ENCODE peak calls at places on chromosomes 5 and 9, in ten cellular contexts. N is RPMI7951; E is chondrocyte; Y is NCI-H510A; Q is posterior vena cava; O is A549; K is aorta; S is effector memory CD8-positive, alpha-beta T cell; V is fibroblast of the aortic adventitia; R is activated CD4-positive, alpha-beta T cell treated with anti-CD3 and anti-CD28 coated beads, Interleukin-2, amount 50 U/mL, for 24 hours. F is an unnamed sample.

GRCh38 chr9:37678789-37679273 is 28.1 kb downstream of the FRMPD1 start:
- DNase-seq in S (no peak), E (no peak), V (no peak), R (no peak), Q (no peak), O (peak; percentile 17), N (peak; percentile 7), K (no peak), Y (no peak), F (no peak)

GRCh38 chr9:122075135-122076030 is 17.7 kb downstream of the TTLL11 start:
- DNase-seq in O (no peak), Q (no peak), K (no peak), Y (no peak), N (no peak), V (peak; percentile 45), E (no peak), R (no peak), S (no peak), F (no peak)

GRCh38 chr5:64502181-64502580 is 3.6 kb upstream of the RGS7BP start:
- DNase-seq in R (no peak), S (no peak), O (no peak), Y (no peak), K (no peak), V (no peak), N (no peak), E (no peak), Q (no peak), F (no peak)

GRCh38 chr5:1172670-1173404 is 28.6 kb upstream of the SLC6A19 start:
- DNase-seq in N (no peak), Q (no peak), R (peak; percentile 9), Y (no peak), S (peak; percentile 24), V (no peak), E (peak; percentile 41), O (no peak), K (peak; percentile 15), F (no peak)

GRCh38 chr9:21331676-21332402 is 3.4 kb downstream of the KLHL9 start:
- DNase-seq in N (peak; percentile 41), V (peak; percentile 45), Q (no peak), S (no peak), E (no peak), Y (no peak), O (no peak), R (no peak), K (no peak), F (no peak)

GRCh38 chr5:34042302-34042701 is 711 bp downstream of the C1QTNF3 start:
- DNase-seq in O (no peak), V (no peak), N (no peak), E (no peak), R (no peak), K (no peak), Q (peak; percentile 84), Y (no peak), S (no peak), F (no peak)

GRCh38 chr5:109803854-109804253 is 114.1 kb downstream of the MAN2A1 start:
- DNase-seq in Y (no peak), Q (no peak), R (no peak), E (no peak), S (no peak), K (no peak), V (no peak), N (no peak), O (peak; percentile 2), F (no peak)

GRCh38 chr5:175629231-175629630 is 28.6 kb upstream of the HRH2 start:
- DNase-seq in E (no peak), Y (no peak), V (no peak), Q (no peak), R (no peak), N (no peak), S (no peak), O (no peak), K (no peak), F (no peak)

GRCh38 chr5:160477266-160477970 is 55.8 kb downstream of the PTTG1 start:
- DNase-seq in N (no peak), E (no peak), V (no peak), K (no peak), S (no peak), Q (no peak), R (no peak), Y (no peak), O (no peak), F (no peak)

GRCh38 chr5:74952406-74952805 is 86.2 kb upstream of the FAM169A start:
- DNase-seq in K (no peak), V (no peak), E (no peak), Y (no peak), R (no peak), O (no peak), S (no peak), Q (no peak), N (no peak), F (no peak)

GRCh38 chr5:428219-428618 is 14.8 kb upstream of the EXOC3 start:
- DNase-seq in N (no peak), Q (peak; percentile 69), V (no peak), E (peak; percentile 69), R (no peak), O (no peak), S (no peak), Y (no peak), K (no peak), F (no peak)

GRCh38 chr5:151686673-151687378 is at the start of gene SPARC:
- DNase-seq in S (no peak), K (peak; percentile 91), R (no peak), E (peak; percentile 97), O (no peak), Q (peak; percentile 97), N (peak; percentile 97), V (peak; percentile 96), Y (peak; percentile 36), F (peak; percentile 62)

GRCh38 chr9:137406876-137407589 is 15.9 kb downstream of the EXD3 start:
- DNase-seq in S (peak; percentile 55), R (peak; percentile 40), K (peak; percentile 90), Y (peak; percentile 56), O (peak; percentile 60), Q (no peak), E (peak; percentile 89), N (no peak), V (peak; percentile 47), F (no peak)

GRCh38 chr9:101601904-101602765 is 7.4 kb upstream of the PPP3R2 start:
- DNase-seq in N (peak; percentile 52), S (no peak), V (peak; percentile 67), K (no peak), E (no peak), Q (no peak), O (peak; percentile 53), R (no peak), Y (peak; percentile 5), F (no peak)

GRCh38 chr9:32940740-32941139 is 60.7 kb downstream of the APTX start:
- DNase-seq in O (no peak), V (no peak), K (no peak), E (no peak), Y (no peak), S (no peak), Q (no peak), R (no peak), N (no peak), F (peak; percentile 3)

GRCh38 chr5:8831854-8832253 is 714.0 kb downstream of the SEMA5A start:
- DNase-seq in E (no peak), Y (no peak), S (no peak), K (no peak), V (peak; percentile 37), N (no peak), Q (no peak), R (no peak), O (no peak), F (no peak)

GRCh38 chr9:34547960-34548603 is 25.3 kb upstream of the ENHO start:
- DNase-seq in N (peak; percentile 49), S (no peak), E (peak; percentile 92), Y (no peak), K (peak; percentile 91), Q (peak; percentile 93), R (no peak), V (peak; percentile 61), O (peak; percentile 58), F (no peak)

GRCh38 chr9:120481248-120481647 is 98.7 kb downstream of the CDK5RAP2 start:
- DNase-seq in R (no peak), O (no peak), E (no peak), V (peak; percentile 23), N (no peak), K (no peak), S (no peak), Y (no peak), Q (no peak), F (no peak)